ENCODE peak calls at places on chromosomes 1 and 21, in seven cellular contexts. Z, P, I, Q, R, K and M are unnamed samples.

GRCh38 chr1:150981805-150982712 is at the start of gene ANXA9:
- DNase-seq in Z (no peak), P (no peak), I (peak), Q (no peak), R (no peak), K (no peak), M (no peak)

GRCh38 chr1:224540535-224540934 is 75.6 kb upstream of the CNIH3 start:
- DNase-seq in Z (no peak), P (no peak), I (no peak), Q (no peak), R (no peak), K (no peak), M (no peak)

GRCh38 chr1:88330201-88330600 is 353.9 kb upstream of the PKN2 start:
- DNase-seq in Z (no peak), P (no peak), I (no peak), Q (no peak), R (no peak), K (no peak), M (no peak)

GRCh38 chr21:35779690-35780570 is 280.4 kb downstream of the SETD4 start:
- DNase-seq in Z (no peak), P (no peak), I (no peak), Q (no peak), R (no peak), K (no peak), M (no peak)

GRCh38 chr1:67753776-67754525 is 69.0 kb downstream of the GADD45A start:
- DNase-seq in Z (no peak), P (no peak), I (no peak), Q (no peak), R (no peak), K (no peak), M (no peak)

GRCh38 chr1:147717051-147717705 is 43.2 kb downstream of the GJA5 start:
- DNase-seq in Z (no peak), P (no peak), I (no peak), Q (no peak), R (no peak), K (no peak), M (no peak)

GRCh38 chr21:25929859-25930520 is 195.2 kb downstream of the GABPA start:
- DNase-seq in Z (no peak), P (no peak), I (peak), Q (no peak), R (no peak), K (peak), M (peak)

GRCh38 chr1:231236131-231236571 is 4.9 kb upstream of the GNPAT start:
- DNase-seq in Z (no peak), P (no peak), I (no peak), Q (no peak), R (no peak), K (no peak), M (no peak)

GRCh38 chr1:188489336-188490112 is 1660.8 kb downstream of the PLA2G4A start:
- DNase-seq in Z (no peak), P (no peak), I (peak), Q (no peak), R (no peak), K (no peak), M (no peak)

GRCh38 chr1:36223373-36223995 is 759 bp upstream of the THRAP3 start:
- DNase-seq in Z (no peak), P (no peak), I (peak), Q (no peak), R (no peak), K (no peak), M (no peak)

GRCh38 chr1:2644171-2644570 is 11.4 kb upstream of the MMEL1 start:
- DNase-seq in Z (peak), P (peak), I (no peak), Q (no peak), R (no peak), K (no peak), M (no peak)

GRCh38 chr21:29219165-29219770 is 79.5 kb upstream of the BACH1 start:
- DNase-seq in Z (no peak), P (no peak), I (no peak), Q (no peak), R (no peak), K (no peak), M (no peak)

GRCh38 chr1:221806984-221807383 is 65.1 kb upstream of the DUSP10 start:
- DNase-seq in Z (no peak), P (no peak), I (no peak), Q (no peak), R (no peak), K (no peak), M (no peak)

GRCh38 chr1:74468982-74469603 is 43.3 kb downstream of the LRRC53 start:
- DNase-seq in Z (no peak), P (no peak), I (peak), Q (no peak), R (peak), K (no peak), M (no peak)

GRCh38 chr1:243718893-243719292 is 131.2 kb downstream of the AKT3 start:
- DNase-seq in Z (no peak), P (no peak), I (no peak), Q (no peak), R (no peak), K (no peak), M (no peak)

GRCh38 chr21:46095106-46095719 is 2.7 kb upstream of the COL6A2 start:
- DNase-seq in Z (no peak), P (no peak), I (no peak), Q (peak), R (no peak), K (no peak), M (no peak)

GRCh38 chr1:21661886-21662285 is 7.3 kb downstream of the RAP1GAP start:
- DNase-seq in Z (peak), P (no peak), I (no peak), Q (peak), R (no peak), K (peak), M (no peak)

GRCh38 chr1:192559115-192560006 is 16.2 kb upstream of the RGS1 start:
- DNase-seq in Z (no peak), P (no peak), I (no peak), Q (no peak), R (no peak), K (no peak), M (no peak)

GRCh38 chr1:108590947-108591346 is 31.0 kb downstream of the EEIG2 start:
- DNase-seq in Z (no peak), P (no peak), I (peak), Q (no peak), R (no peak), K (no peak), M (no peak)

GRCh38 chr1:42155362-42155761 is 2.2 kb downstream of the GUCA2B start:
- DNase-seq in Z (no peak), P (no peak), I (no peak), Q (no peak), R (no peak), K (no peak), M (no peak)

GRCh38 chr21:36859744-36860501 is 106.5 kb downstream of the HLCS start:
- DNase-seq in Z (peak), P (peak), I (peak), Q (peak), R (peak), K (no peak), M (no peak)

GRCh38 chr21:35352066-35352770 is 303.1 kb upstream of the RUNX1 start:
- DNase-seq in Z (no peak), P (no peak), I (no peak), Q (no peak), R (no peak), K (no peak), M (no peak)

GRCh38 chr1:150970818-150971582 is 3.6 kb downstream of the CERS2 start:
- DNase-seq in Z (peak), P (peak), I (peak), Q (peak), R (no peak), K (no peak), M (no peak)

GRCh38 chr21:27647921-27648320 is 681.0 kb upstream of the ADAMTS5 start:
- DNase-seq in Z (no peak), P (no peak), I (no peak), Q (no peak), R (no peak), K (no peak), M (no peak)

GRCh38 chr1:172136925-172137324 is 283.6 kb upstream of the C1orf105 start:
- DNase-seq in Z (no peak), P (no peak), I (no peak), Q (no peak), R (no peak), K (no peak), M (no peak)
- H3K27ac ChIP-seq in Z (peak), P (no peak), I (no peak), Q (no peak), R (no peak), K (no peak), M (no peak)

GRCh38 chr1:218943371-218943770 is 230.3 kb upstream of the LYPLAL1 start:
- DNase-seq in Z (no peak), P (no peak), I (no peak), Q (no peak), R (no peak), K (no peak), M (no peak)

GRCh38 chr1:218945050-218945449 is 228.6 kb upstream of the LYPLAL1 start:
- DNase-seq in Z (no peak), P (no peak), I (no peak), Q (no peak), R (no peak), K (no peak), M (no peak)

GRCh38 chr1:218942421-218942820 is 231.3 kb upstream of the LYPLAL1 start:
- DNase-seq in Z (no peak), P (no peak), I (no peak), Q (peak), R (no peak), K (no peak), M (no peak)

GRCh38 chr1:218948446-218948845 is 225.2 kb upstream of the LYPLAL1 start:
- DNase-seq in Z (no peak), P (no peak), I (no peak), Q (no peak), R (no peak), K (no peak), M (no peak)

DNA sequence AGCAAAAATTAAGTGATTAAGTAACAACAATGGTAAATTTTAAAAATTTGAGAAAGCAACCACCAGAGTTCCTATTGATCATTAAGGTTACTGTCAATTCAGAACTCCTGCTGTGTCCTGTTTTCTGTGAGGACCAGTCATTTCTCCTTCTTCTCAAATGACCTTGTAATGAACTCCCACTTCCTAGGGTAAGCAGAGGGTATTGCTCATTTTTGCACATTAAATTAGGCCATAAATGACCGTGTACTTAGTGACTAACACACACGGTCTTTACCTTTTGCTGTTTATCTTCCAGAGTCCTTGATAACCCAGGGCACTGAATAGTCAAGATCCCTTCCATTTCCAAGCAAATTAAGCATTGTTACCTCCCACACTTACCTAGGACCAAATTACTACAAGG is 227.5 kb upstream of the LYPLAL1 start:
- DNase-seq in Z (no peak), P (no peak), I (no peak), Q (no peak), R (no peak), K (no peak), M (no peak)
- H3K27ac ChIP-seq in Z (no peak), P (no peak), I (no peak), Q (no peak), R (no peak), K (no peak), M (no peak)

GRCh38 chr1:206469933-206470691 is at the start of gene IKBKE:
- DNase-seq in Z (peak), P (peak), I (peak), Q (peak), R (peak), K (peak), M (peak)
- H3K27ac ChIP-seq in Z (peak), P (peak), I (peak), Q (no peak), R (no peak), K (no peak), M (no peak)

GRCh38 chr1:24745711-24746582 is 700 bp downstream of the CLIC4 start:
- DNase-seq in Z (peak), P (peak), I (peak), Q (peak), R (no peak), K (no peak), M (no peak)

GRCh38 chr1:24744911-24745710 is at the start of gene CLIC4:
- DNase-seq in Z (peak), P (peak), I (peak), Q (peak), R (peak), K (peak), M (peak)

GRCh38 chr1:24743404-24744211 is 1.6 kb upstream of the CLIC4 start:
- DNase-seq in Z (no peak), P (no peak), I (peak), Q (no peak), R (no peak), K (no peak), M (no peak)

GRCh38 chr1:24739241-24739640 is 6.0 kb upstream of the CLIC4 start:
- DNase-seq in Z (peak), P (peak), I (no peak), Q (no peak), R (no peak), K (peak), M (no peak)

GRCh38 chr1:24742090-24742938 is 2.9 kb upstream of the CLIC4 start:
- DNase-seq in Z (peak), P (peak), I (peak), Q (no peak), R (no peak), K (no peak), M (no peak)
- H3K27ac ChIP-seq in Z (peak), P (no peak), I (peak), Q (no peak), R (no peak), K (no peak), M (no peak)

DNA sequence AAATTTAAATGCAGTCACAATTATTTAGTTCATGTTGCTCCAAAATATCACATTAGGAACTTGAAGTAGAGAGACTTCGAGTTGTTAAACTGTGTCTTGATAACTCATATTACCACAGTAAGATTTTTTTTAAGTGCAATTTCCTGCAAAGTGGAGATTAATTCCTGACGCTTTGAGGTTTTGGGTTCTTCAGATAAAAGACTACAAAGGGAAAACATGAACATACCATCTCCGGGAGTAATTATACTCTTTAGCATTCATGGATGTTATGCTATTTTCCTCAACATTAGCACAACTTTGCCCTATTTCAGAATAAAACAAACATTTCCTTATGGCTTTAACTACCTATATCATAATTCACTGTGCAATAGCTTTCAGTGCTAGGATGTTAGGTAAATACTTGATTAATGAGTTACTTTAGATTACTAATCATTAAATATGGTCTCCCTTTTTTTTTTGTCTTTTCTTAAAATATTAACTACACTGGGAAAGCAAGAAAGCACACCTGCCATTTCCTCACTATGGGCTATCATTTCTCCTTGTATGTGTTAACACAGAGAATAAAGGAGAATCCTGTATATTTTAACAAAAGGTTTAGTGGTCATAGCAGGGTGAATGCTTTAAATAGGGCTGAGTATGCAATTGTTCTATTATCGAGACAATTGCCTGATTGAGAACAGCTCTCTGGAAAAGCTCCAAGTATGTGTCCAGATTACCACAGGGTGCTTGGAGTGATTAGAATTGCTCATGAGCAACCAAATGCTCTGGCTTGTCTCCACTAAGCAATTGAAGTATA is 252.5 kb upstream of the C1orf105 start:
- DNase-seq in Z (no peak), P (no peak), I (no peak), Q (no peak), R (no peak), K (no peak), M (peak)
- H3K27ac ChIP-seq in Z (no peak), P (no peak), I (no peak), Q (no peak), R (no peak), K (peak), M (peak)

DNA sequence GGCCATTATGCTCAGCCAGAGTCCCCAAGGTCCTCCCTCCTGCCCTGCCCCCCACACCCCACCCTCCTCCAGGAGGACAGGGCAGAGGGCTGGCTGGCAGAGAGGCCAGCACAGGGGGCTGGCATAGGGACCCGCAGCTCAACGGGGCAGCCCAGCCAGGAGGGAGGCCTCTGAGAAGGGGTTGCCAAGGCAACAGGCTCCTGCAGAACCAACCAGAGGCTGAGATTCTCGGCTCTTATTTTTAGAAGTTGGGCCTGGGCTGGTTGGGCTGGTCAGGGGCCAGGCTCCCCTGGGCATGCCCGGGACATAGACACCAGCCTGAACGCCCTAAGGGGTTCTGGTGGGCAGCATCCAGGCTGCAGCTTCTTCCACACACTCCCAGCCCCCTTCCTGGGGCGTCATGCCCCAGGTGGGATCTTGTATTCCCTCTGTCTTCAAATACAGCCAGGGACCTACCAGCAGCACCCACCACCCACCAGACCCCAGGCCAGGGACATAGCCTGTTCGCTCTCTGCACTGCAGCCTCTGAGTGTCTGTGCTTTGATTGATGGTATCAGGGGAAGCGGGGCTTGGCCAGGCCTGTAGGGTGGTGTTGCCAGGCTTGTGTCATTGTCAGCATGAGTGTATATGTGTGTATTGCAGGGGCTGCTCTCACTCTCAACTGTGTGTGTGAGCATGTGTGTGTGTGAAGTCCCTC is 18.1 kb upstream of the ADGRB2 start:
- DNase-seq in Z (peak), P (no peak), I (peak), Q (no peak), R (no peak), K (no peak), M (peak)
- H3K27ac ChIP-seq in Z (no peak), P (no peak), I (peak), Q (no peak), R (no peak), K (peak), M (peak)

GRCh38 chr1:185645201-185645640 is 89.0 kb upstream of the HMCN1 start:
- DNase-seq in Z (no peak), P (no peak), I (peak), Q (no peak), R (no peak), K (no peak), M (no peak)
- H3K27ac ChIP-seq in Z (peak), P (no peak), I (peak), Q (no peak), R (no peak), K (no peak), M (no peak)

DNA sequence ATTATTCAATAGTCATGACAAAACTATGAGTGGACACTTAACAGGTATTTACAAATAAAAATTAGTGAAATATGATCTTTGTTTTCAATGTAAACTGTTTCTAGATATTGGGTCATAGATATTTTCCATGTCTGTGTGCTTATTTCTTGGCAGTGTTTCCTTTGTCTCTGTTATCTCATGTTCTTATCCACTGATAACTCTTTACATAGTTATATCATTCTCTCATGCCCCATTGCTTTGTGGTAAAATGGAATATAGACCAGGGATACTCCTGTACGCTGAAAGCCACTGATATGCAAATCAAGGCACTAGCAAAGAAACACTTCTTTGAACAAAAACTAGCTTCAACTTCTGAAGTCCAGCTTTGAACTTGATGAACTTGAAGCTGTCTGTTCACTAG is 113.1 kb downstream of the ITSN1 start:
- DNase-seq in Z (no peak), P (no peak), I (no peak), Q (no peak), R (no peak), K (no peak), M (no peak)
- H3K27ac ChIP-seq in Z (no peak), P (no peak), I (no peak), Q (no peak), R (no peak), K (no peak), M (no peak)

GRCh38 chr1:196531737-196532514 is 76.3 kb downstream of the KCNT2 start:
- DNase-seq in Z (no peak), P (no peak), I (no peak), Q (no peak), R (no peak), K (no peak), M (no peak)
- H3K27ac ChIP-seq in Z (no peak), P (no peak), I (no peak), Q (no peak), R (no peak), K (peak), M (peak)